ENCODE peak calls at places on chromosomes 13 and 19, in eight cellular contexts. L, O, R, T, V, H, N and J are unnamed samples.
A peak's percentile ranks its signal among the peaks of the same experiment; 100 is the strongest.

GRCh38 chr13:79237981-79238380 is 168.1 kb downstream of the RBM26 start:
- DNase-seq in L (no peak), O (no peak), R (no peak), T (no peak), V (no peak), H (no peak), N (no peak), J (no peak)

GRCh38 chr13:92175330-92175729 is 776.9 kb downstream of the GPC5 start:
- DNase-seq in L (peak; percentile 10), O (no peak), R (peak; percentile 22), T (peak; percentile 11), V (peak; percentile 5), H (no peak), N (no peak), J (peak; percentile 65)

GRCh38 chr19:49120325-49120683 is 960 bp downstream of the PPFIA3 start:
- DNase-seq in L (no peak), O (no peak), R (no peak), T (no peak), V (no peak), H (no peak), N (no peak), J (no peak)

GRCh38 chr19:29527500-29528328 is 1.9 kb downstream of the VSTM2B start:
- DNase-seq in L (no peak), O (no peak), R (no peak), T (no peak), V (no peak), H (no peak), N (no peak), J (no peak)

GRCh38 chr13:102394158-102395053 is 7.4 kb downstream of the FGF14 start:
- DNase-seq in L (peak; percentile 98), O (peak; percentile 96), R (peak; percentile 89), T (peak; percentile 100), V (peak; percentile 84), H (peak; percentile 93), N (peak; percentile 91), J (peak; percentile 98)

GRCh38 chr19:38455031-38455430 is 21.5 kb downstream of the RYR1 start:
- DNase-seq in L (peak; percentile 33), O (no peak), R (no peak), T (no peak), V (no peak), H (no peak), N (peak; percentile 38), J (peak; percentile 83)

GRCh38 chr19:47589824-47590223 is 16.9 kb upstream of the ZNF541 start:
- DNase-seq in L (no peak), O (no peak), R (no peak), T (no peak), V (no peak), H (no peak), N (no peak), J (no peak)

GRCh38 chr13:40812724-40813445 is 23.5 kb downstream of the SLC25A15 start:
- DNase-seq in L (no peak), O (no peak), R (no peak), T (no peak), V (peak; percentile 12), H (no peak), N (no peak), J (no peak)

GRCh38 chr19:17327654-17328516 is 6.8 kb downstream of the ANO8 start:
- DNase-seq in L (peak; percentile 96), O (no peak), R (peak; percentile 63), T (peak; percentile 68), V (no peak), H (peak; percentile 54), N (peak; percentile 58), J (peak; percentile 96)

GRCh38 chr13:26025196-26025595 is 26.6 kb downstream of the SHISA2 start:
- DNase-seq in L (no peak), O (no peak), R (no peak), T (peak; percentile 60), V (no peak), H (no peak), N (no peak), J (no peak)

GRCh38 chr19:51448745-51449093 is 9.5 kb downstream of the SIGLEC8 start:
- DNase-seq in L (no peak), O (no peak), R (no peak), T (no peak), V (no peak), H (no peak), N (no peak), J (no peak)

GRCh38 chr13:75299206-75299605 is 182.8 kb downstream of the TBC1D4 start:
- DNase-seq in L (peak; percentile 14), O (no peak), R (no peak), T (no peak), V (no peak), H (no peak), N (no peak), J (peak; percentile 72)

GRCh38 chr13:39840201-39840600 is 184.7 kb downstream of the COG6 start:
- DNase-seq in L (no peak), O (no peak), R (no peak), T (no peak), V (no peak), H (no peak), N (no peak), J (no peak)

GRCh38 chr13:22002893-22003292 is 332.0 kb downstream of the FGF9 start:
- DNase-seq in L (no peak), O (no peak), R (no peak), T (no peak), V (no peak), H (no peak), N (no peak), J (no peak)

GRCh38 chr19:28582807-28583206 is 630.1 kb downstream of the UQCRFS1 start:
- DNase-seq in L (peak; percentile 50), O (no peak), R (no peak), T (no peak), V (no peak), H (no peak), N (no peak), J (no peak)

GRCh38 chr19:52112624-52113023 is 17.1 kb upstream of the ZNF841 start:
- DNase-seq in L (no peak), O (no peak), R (no peak), T (no peak), V (no peak), H (no peak), N (no peak), J (no peak)

GRCh38 chr13:83450586-83450985 is 431.7 kb downstream of the SLITRK1 start:
- DNase-seq in L (no peak), O (no peak), R (no peak), T (no peak), V (no peak), H (no peak), N (no peak), J (peak; percentile 20)

GRCh38 chr13:20713014-20713376 is 9.5 kb downstream of the IL17D start:
- DNase-seq in L (no peak), O (no peak), R (no peak), T (no peak), V (no peak), H (no peak), N (no peak), J (peak; percentile 45)

GRCh38 chr13:66560991-66561390 is 669.1 kb downstream of the PCDH9 start:
- DNase-seq in L (no peak), O (no peak), R (no peak), T (no peak), V (no peak), H (no peak), N (no peak), J (no peak)

GRCh38 chr13:39407138-39407537 is 195.9 kb downstream of the LHFPL6 start:
- DNase-seq in L (no peak), O (no peak), R (no peak), T (no peak), V (no peak), H (no peak), N (no peak), J (no peak)

GRCh38 chr19:48963371-48964204 is 1.5 kb upstream of the FTL start:
- DNase-seq in L (peak; percentile 86), O (peak; percentile 77), R (peak; percentile 86), T (peak; percentile 73), V (peak; percentile 80), H (peak; percentile 13), N (peak; percentile 74), J (peak; percentile 73)

GRCh38 chr13:99987180-99988047 is 5.8 kb downstream of the ZIC2 start:
- DNase-seq in L (peak; percentile 58), O (no peak), R (no peak), T (peak; percentile 90), V (no peak), H (no peak), N (no peak), J (peak; percentile 71)

GRCh38 chr13:93450761-93451160 is 224.2 kb downstream of the GPC6 start:
- DNase-seq in L (no peak), O (no peak), R (no peak), T (no peak), V (no peak), H (no peak), N (no peak), J (no peak)

GRCh38 chr13:81048026-81048461 is 707.1 kb upstream of the SPRY2 start:
- DNase-seq in L (no peak), O (no peak), R (peak; percentile 3), T (no peak), V (no peak), H (no peak), N (no peak), J (no peak)

GRCh38 chr19:5585461-5586299 is 17.9 kb upstream of the TINCR start:
- DNase-seq in L (peak; percentile 82), O (peak; percentile 18), R (peak; percentile 78), T (peak; percentile 90), V (no peak), H (peak; percentile 23), N (no peak), J (peak; percentile 80)

GRCh38 chr19:7242601-7243258 is 51.5 kb downstream of the INSR start:
- DNase-seq in L (no peak), O (no peak), R (peak; percentile 60), T (no peak), V (peak; percentile 93), H (no peak), N (no peak), J (no peak)

GRCh38 chr13:27274631-27275030 is 4.0 kb downstream of the RASL11A start:
- DNase-seq in L (no peak), O (no peak), R (no peak), T (no peak), V (no peak), H (no peak), N (no peak), J (no peak)

GRCh38 chr13:39446865-39447264 is 156.1 kb downstream of the LHFPL6 start:
- DNase-seq in L (no peak), O (no peak), R (no peak), T (no peak), V (no peak), H (no peak), N (no peak), J (no peak)

GRCh38 chr19:28521614-28522544 is 691.1 kb downstream of the UQCRFS1 start:
- DNase-seq in L (peak; percentile 6), O (no peak), R (no peak), T (no peak), V (no peak), H (no peak), N (no peak), J (no peak)

GRCh38 chr13:92074658-92075057 is 676.2 kb downstream of the GPC5 start:
- DNase-seq in L (no peak), O (no peak), R (no peak), T (no peak), V (no peak), H (no peak), N (no peak), J (peak; percentile 68)

GRCh38 chr19:46745521-46746280 is at the start of gene FKRP:
- DNase-seq in L (no peak), O (no peak), R (no peak), T (peak; percentile 52), V (peak; percentile 52), H (no peak), N (no peak), J (peak; percentile 69)